ENCODE peak calls at places on chromosomes 7 and 10, in five cellular contexts. G is HepG2, T is upper lobe of left lung, B is K562, M is GM12878. E is an unnamed sample.

GRCh38 chr7:41976411-41976810 is 260.6 kb downstream of the GLI3 start:
- ATAC-seq in G (no peak), T (no peak), B (no peak), M (no peak), E (no peak)

GRCh38 chr7:84003191-84003590 is 191.4 kb downstream of the SEMA3A start:
- ATAC-seq in G (no peak), T (no peak), B (no peak), M (no peak), E (no peak)

GRCh38 chr7:34823650-34824258 is 165.7 kb downstream of the NPSR1 start:
- ATAC-seq in G (peak; percentile 78), T (peak; percentile 75), B (peak; percentile 87), M (peak; percentile 87), E (no peak)

GRCh38 chr10:75303045-75303777 is 67.5 kb upstream of the COMTD1 start:
- ATAC-seq in G (peak; percentile 46), T (no peak), B (no peak), M (no peak), E (peak; percentile 46)

GRCh38 chr7:142806021-142806353 is 35.2 kb downstream of the PRSS2 start:
- ATAC-seq in G (no peak), T (no peak), B (no peak), M (no peak), E (no peak)

GRCh38 chr7:77202544-77202976 is 2.9 kb upstream of the FGL2 start:
- ATAC-seq in G (peak; percentile 60), T (no peak), B (no peak), M (peak; percentile 96), E (no peak)

GRCh38 chr10:28903716-28904115 is 226.4 kb downstream of the BAMBI start:
- ATAC-seq in G (no peak), T (no peak), B (no peak), M (no peak), E (no peak)

GRCh38 chr10:90947025-90947960 is 26.4 kb upstream of the ANKRD1 start:
- ATAC-seq in G (no peak), T (no peak), B (no peak), M (peak; percentile 66), E (no peak)

GRCh38 chr7:38220452-38220851 is 42.4 kb downstream of the STARD3NL start:
- ATAC-seq in G (no peak), T (no peak), B (no peak), M (no peak), E (no peak)

GRCh38 chr7:98836811-98837631 is 32.8 kb downstream of the TMEM130 start:
- ATAC-seq in G (peak; percentile 76), T (no peak), B (peak; percentile 92), M (peak; percentile 85), E (no peak)

GRCh38 chr10:14648042-14648765 is 126.5 kb downstream of the FAM107B start:
- ATAC-seq in G (no peak), T (peak; percentile 95), B (no peak), M (peak; percentile 93), E (peak; percentile 88)

GRCh38 chr7:77913977-77914607 is 115.5 kb downstream of the PHTF2 start:
- ATAC-seq in G (no peak), T (no peak), B (peak; percentile 86), M (no peak), E (no peak)

GRCh38 chr7:155285423-155286220 is 12.1 kb upstream of the INSIG1 start:
- ATAC-seq in G (no peak), T (no peak), B (no peak), M (no peak), E (no peak)

GRCh38 chr10:100551231-100551630 is 15.5 kb downstream of the HIF1AN start:
- ATAC-seq in G (no peak), T (no peak), B (no peak), M (no peak), E (no peak)

GRCh38 chr7:130823060-130823459 is 89.1 kb upstream of the KLF14 start:
- ATAC-seq in G (no peak), T (no peak), B (no peak), M (no peak), E (no peak)

GRCh38 chr10:59167512-59167911 is 8.9 kb upstream of the PHYHIPL start:
- ATAC-seq in G (no peak), T (no peak), B (no peak), M (no peak), E (no peak)

GRCh38 chr10:71747808-71748523 is 25.4 kb downstream of the VSIR start:
- ATAC-seq in G (no peak), T (peak; percentile 45), B (peak; percentile 7), M (peak; percentile 81), E (no peak)

GRCh38 chr7:47329320-47329926 is 252.5 kb downstream of the TNS3 start:
- ATAC-seq in G (no peak), T (no peak), B (no peak), M (no peak), E (no peak)

GRCh38 chr7:8185907-8186306 is 76.1 kb downstream of the ICA1 start:
- ATAC-seq in G (no peak), T (peak; percentile 60), B (no peak), M (no peak), E (no peak)

GRCh38 chr7:30470783-30471182 is 7.8 kb downstream of the NOD1 start:
- ATAC-seq in G (no peak), T (peak; percentile 60), B (peak; percentile 15), M (no peak), E (peak; percentile 29)

GRCh38 chr7:149642579-149642978 is 130.8 kb downstream of the ZNF467 start:
- ATAC-seq in G (no peak), T (no peak), B (no peak), M (no peak), E (no peak)

GRCh38 chr7:41984888-41985287 is 252.1 kb downstream of the GLI3 start:
- ATAC-seq in G (no peak), T (no peak), B (no peak), M (no peak), E (no peak)

GRCh38 chr7:117048114-117048853 is 95.0 kb downstream of the ST7 start:
- ATAC-seq in G (no peak), T (no peak), B (peak; percentile 17), M (no peak), E (no peak)

GRCh38 chr7:150977382-150978135 is 562 bp downstream of the KCNH2 start:
- ATAC-seq in G (no peak), T (no peak), B (no peak), M (no peak), E (no peak)

GRCh38 chr10:61973169-61973568 is 71.7 kb downstream of the ARID5B start:
- ATAC-seq in G (no peak), T (no peak), B (no peak), M (no peak), E (no peak)

GRCh38 chr10:6409982-6410694 is 169.9 kb downstream of the PRKCQ start:
- ATAC-seq in G (no peak), T (peak; percentile 88), B (no peak), M (peak; percentile 72), E (peak; percentile 93)

GRCh38 chr10:96770987-96771386 is 50.7 kb upstream of the PIK3AP1 start:
- ATAC-seq in G (no peak), T (no peak), B (no peak), M (no peak), E (no peak)

GRCh38 chr7:83271212-83272099 is 108.8 kb upstream of the PCLO start:
- ATAC-seq in G (peak; percentile 66), T (no peak), B (no peak), M (peak; percentile 74), E (no peak)

GRCh38 chr7:133364959-133365680 is 112.2 kb downstream of the EXOC4 start:
- ATAC-seq in G (no peak), T (no peak), B (no peak), M (peak; percentile 42), E (no peak)

GRCh38 chr7:47254081-47255006 is 327.6 kb downstream of the TNS3 start:
- ATAC-seq in G (peak; percentile 95), T (peak; percentile 97), B (peak; percentile 98), M (peak; percentile 97), E (peak; percentile 92)

GRCh38 chr7:104135760-104136558 is 71.9 kb downstream of the ORC5 start:
- ATAC-seq in G (no peak), T (no peak), B (no peak), M (no peak), E (no peak)

DNA sequence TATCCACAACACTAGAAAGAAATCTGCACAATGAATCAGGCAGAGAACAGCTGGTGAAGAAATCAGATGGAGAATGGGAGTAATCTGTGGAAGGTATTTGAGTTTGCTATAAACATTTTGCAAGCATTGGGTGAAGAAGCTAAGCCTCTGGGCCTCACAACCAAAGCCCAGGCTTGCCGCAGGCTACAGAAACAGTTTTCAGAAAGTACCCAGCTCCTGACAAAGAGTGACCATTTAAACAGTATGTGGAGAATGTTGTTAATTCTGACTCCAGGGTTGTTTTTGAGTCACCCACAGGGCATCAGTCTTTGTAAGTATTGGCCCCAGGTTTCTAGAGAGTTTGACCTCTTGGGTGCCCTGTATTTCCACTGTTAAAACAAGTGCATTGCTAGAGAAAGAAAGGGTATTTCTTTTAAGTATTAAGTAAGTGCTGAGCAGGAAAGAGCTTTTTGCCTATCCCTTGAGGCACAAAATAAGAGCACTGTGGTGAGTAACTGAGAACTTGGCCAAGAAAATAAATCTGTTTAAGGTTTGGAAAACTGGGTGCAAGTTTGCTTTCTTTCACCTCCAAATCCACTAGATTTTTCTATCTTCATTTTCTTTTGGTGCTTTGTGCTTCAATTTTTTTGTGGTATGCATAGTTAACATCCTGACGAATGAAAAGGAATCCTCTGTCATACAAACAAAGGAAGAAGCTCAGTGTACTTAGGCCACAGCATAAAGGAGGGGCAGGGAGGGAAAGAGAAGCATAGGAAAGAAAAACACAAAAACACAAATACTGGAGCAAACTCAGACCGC is 691.8 kb downstream of the SUGCT start:
- ATAC-seq in G (peak; percentile 35), T (no peak), B (no peak), M (no peak), E (peak; percentile 56)
- H3K4me1 ChIP-seq in G (peaks cover 15% of the 10 kb centered on the region), T (no peaks in the 10 kb centered on the region), B (no peaks in the 10 kb centered on the region), M (no peaks in the 10 kb centered on the region), E (peaks cover 65% of the 10 kb centered on the region)

GRCh38 chr10:103498936-103499638 is 5.6 kb downstream of the NEURL1 start:
- ATAC-seq in G (no peak), T (no peak), B (no peak), M (peak; percentile 14), E (no peak)
- H3K27me3 ChIP-seq in G (peaks cover 72% of the 10 kb centered on the region), T (no peaks in the 10 kb centered on the region), B (peaks cover 18% of the 10 kb centered on the region), M (peaks cover 14% of the 10 kb centered on the region), E (peaks cover 47% of the 10 kb centered on the region)

GRCh38 chr10:78458983-78459638 is 425.4 kb downstream of the RPS24 start:
- ATAC-seq in G (peak; percentile 97), T (peak; percentile 43), B (peak; percentile 57), M (no peak), E (no peak)
- TF ChIP-seq EP300 in G (peak; percentile 99), T (no peak), B (peak; percentile 89), M (no peak), E (no peak)

DNA sequence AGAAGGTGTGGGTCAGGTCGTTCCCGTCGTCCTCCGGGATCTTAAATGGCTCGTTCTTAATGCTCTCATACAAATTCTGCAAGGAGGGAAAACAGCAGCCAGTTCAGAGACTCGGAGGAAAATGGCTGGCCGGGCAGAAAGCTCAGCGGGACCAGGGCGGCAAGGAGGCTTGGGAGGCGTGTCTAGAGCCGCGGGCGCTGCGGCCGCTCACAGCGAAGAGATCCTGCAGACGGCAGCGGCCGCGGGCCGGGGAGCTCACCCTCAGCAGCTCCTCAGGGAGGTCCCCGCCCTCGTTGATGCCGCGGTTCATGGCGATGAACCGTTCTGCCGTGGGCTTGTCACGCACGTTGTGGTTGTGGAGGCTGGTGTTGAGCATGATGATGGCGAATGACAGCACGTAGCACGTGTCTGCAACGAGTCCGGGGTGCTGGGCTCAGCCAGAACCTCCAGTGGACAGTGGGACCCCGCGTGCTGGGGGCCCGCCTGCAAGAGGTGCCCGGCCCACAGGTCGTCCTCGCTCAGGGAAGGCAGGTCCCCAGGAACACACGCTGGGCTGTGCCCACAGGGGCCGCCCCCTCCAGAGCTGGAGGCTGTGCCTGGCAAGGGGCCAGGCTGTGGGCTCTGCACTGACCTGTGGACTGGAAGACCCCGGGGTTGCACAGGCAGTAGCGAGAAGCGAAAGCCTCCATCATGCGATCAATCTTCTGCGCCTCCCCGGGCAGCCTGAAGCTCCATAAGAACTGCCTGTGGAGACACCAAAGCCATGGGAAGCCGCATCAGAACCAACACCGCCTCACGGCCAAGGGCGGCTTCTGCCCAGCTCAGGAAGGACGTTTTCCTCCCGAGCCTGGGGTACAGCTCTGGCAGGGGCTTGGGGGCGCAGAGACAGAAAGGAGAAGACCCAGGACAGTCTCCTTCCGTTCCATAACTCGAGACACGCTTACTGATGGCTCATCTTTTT is 101.6 kb downstream of the CYTH3 start:
- ATAC-seq in G (no peak), T (no peak), B (no peak), M (no peak), E (no peak)
- H3K4me1 ChIP-seq in G (peaks cover 21% of the 10 kb centered on the region), T (peaks cover 5% of the 10 kb centered on the region), B (peaks cover 41% of the 10 kb centered on the region), M (no peaks in the 10 kb centered on the region), E (peaks cover 31% of the 10 kb centered on the region)

E was measured in gastroesophageal sphincter.